ENCODE peak calls at places on chromosomes 7 and 10, in eight cellular contexts. Z, Y, E, M, T, F, I and G are unnamed samples.

GRCh38 chr10:60098676-60099601 is 192.6 kb upstream of the CCDC6 start:
- DNase-seq in Z (no peak), Y (no peak), E (peak; percentile 31), M (no peak), T (no peak), F (no peak), I (no peak), G (no peak)

GRCh38 chr10:17768957-17769356 is 17.0 kb downstream of the TMEM236 start:
- DNase-seq in Z (peak; percentile 14), Y (no peak), E (no peak), M (no peak), T (no peak), F (no peak), I (no peak), G (no peak)

GRCh38 chr7:36723951-36724664 is at the start of gene AOAH:
- DNase-seq in Z (no peak), Y (no peak), E (no peak), M (peak; percentile 94), T (peak; percentile 60), F (peak; percentile 91), I (no peak), G (no peak)

GRCh38 chr10:110914411-110914810 is 4.6 kb downstream of the BBIP1 start:
- DNase-seq in Z (no peak), Y (no peak), E (no peak), M (no peak), T (no peak), F (no peak), I (no peak), G (no peak)

GRCh38 chr7:115721293-115721920 is 309.2 kb downstream of the TFEC start:
- DNase-seq in Z (no peak), Y (no peak), E (no peak), M (no peak), T (no peak), F (no peak), I (no peak), G (no peak)

GRCh38 chr7:155885162-155886160 is 73.2 kb upstream of the SHH start:
- DNase-seq in Z (peak; percentile 84), Y (no peak), E (peak; percentile 40), M (peak; percentile 73), T (no peak), F (no peak), I (peak; percentile 82), G (no peak)

GRCh38 chr7:157255201-157255606 is 81.6 kb upstream of the DNAJB6 start:
- DNase-seq in Z (no peak), Y (no peak), E (no peak), M (no peak), T (no peak), F (no peak), I (no peak), G (no peak)

GRCh38 chr7:139341776-139342244 is 673 bp downstream of the FMC1 start:
- DNase-seq in Z (no peak), Y (peak; percentile 75), E (peak; percentile 90), M (peak; percentile 12), T (no peak), F (no peak), I (no peak), G (no peak)

GRCh38 chr7:99132922-99133321 is 11.0 kb downstream of the SMURF1 start:
- DNase-seq in Z (no peak), Y (no peak), E (no peak), M (no peak), T (no peak), F (no peak), I (no peak), G (no peak)

GRCh38 chr7:957418-958220 is 3.1 kb upstream of the ADAP1 start:
- DNase-seq in Z (no peak), Y (no peak), E (no peak), M (peak; percentile 91), T (no peak), F (no peak), I (no peak), G (no peak)

GRCh38 chr10:107994621-107995274 is 830.2 kb upstream of the SORCS1 start:
- DNase-seq in Z (no peak), Y (no peak), E (no peak), M (no peak), T (no peak), F (no peak), I (no peak), G (no peak)

GRCh38 chr7:132518102-132518838 is 58.0 kb downstream of the PLXNA4 start:
- DNase-seq in Z (no peak), Y (peak; percentile 31), E (peak; percentile 46), M (no peak), T (no peak), F (peak; percentile 24), I (no peak), G (no peak)

GRCh38 chr7:93165447-93165846 is 17.3 kb upstream of the SAMD9L start:
- DNase-seq in Z (no peak), Y (no peak), E (no peak), M (no peak), T (no peak), F (no peak), I (no peak), G (no peak)

GRCh38 chr10:68153473-68154210 is 44.4 kb downstream of the MYPN start:
- DNase-seq in Z (peak; percentile 93), Y (peak; percentile 20), E (peak; percentile 97), M (no peak), T (no peak), F (no peak), I (no peak), G (peak; percentile 94)

GRCh38 chr10:6301482-6302083 is 98.9 kb downstream of the PFKFB3 start:
- DNase-seq in Z (no peak), Y (no peak), E (no peak), M (no peak), T (no peak), F (no peak), I (no peak), G (no peak)